ENCODE peak calls at places on chromosomes 5 and 9, in five cellular contexts. H, R, T, Z and P are unnamed samples.

GRCh38 chr9:84953252-84953773 is 283.8 kb downstream of the NTRK2 start:
- DNase-seq in H (peak; percentile 27), R (no peak), T (no peak), Z (no peak), P (no peak)

GRCh38 chr5:81631124-81631523 is 119.8 kb downstream of the SSBP2 start:
- DNase-seq in H (no peak), R (no peak), T (no peak), Z (no peak), P (no peak)

GRCh38 chr9:88458716-88459115 is 70.5 kb downstream of the SPIN1 start:
- DNase-seq in H (no peak), R (peak; percentile 14), T (no peak), Z (no peak), P (no peak)

GRCh38 chr5:179054036-179054785 is 6.0 kb upstream of the ZNF354C start:
- DNase-seq in H (no peak), R (no peak), T (no peak), Z (no peak), P (no peak)

GRCh38 chr5:160434022-160434531 is 12.4 kb downstream of the PTTG1 start:
- DNase-seq in H (peak; percentile 77), R (no peak), T (peak; percentile 87), Z (no peak), P (peak; percentile 98)

GRCh38 chr5:33080287-33080686 is 360.5 kb upstream of the TARS1 start:
- DNase-seq in H (no peak), R (no peak), T (no peak), Z (no peak), P (no peak)

GRCh38 chr5:35158627-35159369 is 71.5 kb downstream of the PRLR start:
- DNase-seq in H (no peak), R (no peak), T (no peak), Z (no peak), P (no peak)

GRCh38 chr5:76710991-76711390 is 4.9 kb upstream of the F2R start:
- DNase-seq in H (no peak), R (no peak), T (no peak), Z (no peak), P (no peak)

GRCh38 chr5:115461506-115462290 is 82.9 kb downstream of the FEM1C start:
- DNase-seq in H (no peak), R (no peak), T (peak; percentile 50), Z (no peak), P (no peak)

GRCh38 chr5:53480474-53481353 is at the start of gene FST:
- DNase-seq in H (peak; percentile 71), R (peak; percentile 33), T (peak; percentile 6), Z (no peak), P (peak; percentile 78)

GRCh38 chr5:168159425-168159824 is 132.0 kb upstream of the WWC1 start:
- DNase-seq in H (peak; percentile 96), R (no peak), T (no peak), Z (no peak), P (peak; percentile 89)

GRCh38 chr5:31496891-31497290 is 35.0 kb downstream of the DROSHA start:
- DNase-seq in H (no peak), R (no peak), T (no peak), Z (no peak), P (no peak)

GRCh38 chr9:107878462-107878861 is 388.9 kb upstream of the KLF4 start:
- DNase-seq in H (no peak), R (no peak), T (no peak), Z (no peak), P (no peak)

GRCh38 chr9:129202613-129203555 is 24.8 kb upstream of the IER5L start:
- DNase-seq in H (peak; percentile 84), R (peak; percentile 42), T (peak; percentile 54), Z (peak; percentile 79), P (peak; percentile 89)

GRCh38 chr9:23551929-23552707 is 273.9 kb downstream of the ELAVL2 start:
- DNase-seq in H (no peak), R (no peak), T (no peak), Z (no peak), P (peak; percentile 36)

GRCh38 chr5:56711191-56711590 is 104.2 kb upstream of the MAP3K1 start:
- DNase-seq in H (no peak), R (no peak), T (no peak), Z (no peak), P (no peak)

GRCh38 chr5:141864371-141865370 is 13.5 kb downstream of the PCDH1 start:
- DNase-seq in H (no peak), R (no peak), T (no peak), Z (no peak), P (no peak)

GRCh38 chr5:150616024-150616470 is 24.4 kb upstream of the SYNPO start:
- DNase-seq in H (peak; percentile 83), R (no peak), T (no peak), Z (no peak), P (no peak)

GRCh38 chr5:146820987-146821386 is 57.6 kb downstream of the PPP2R2B start:
- DNase-seq in H (no peak), R (no peak), T (no peak), Z (no peak), P (no peak)

GRCh38 chr9:4666042-4666699 is at the start of gene SPATA6L:
- DNase-seq in H (peak; percentile 92), R (peak; percentile 79), T (peak; percentile 70), Z (no peak), P (peak; percentile 85)

GRCh38 chr9:84866402-84866801 is 196.9 kb downstream of the NTRK2 start:
- DNase-seq in H (no peak), R (no peak), T (no peak), Z (no peak), P (no peak)

GRCh38 chr5:75656311-75657003 is 45.2 kb downstream of the ANKDD1B start:
- DNase-seq in H (peak; percentile 85), R (peak; percentile 8), T (peak; percentile 63), Z (no peak), P (peak; percentile 78)

GRCh38 chr9:98575379-98576346 is 133.1 kb downstream of the GABBR2 start:
- DNase-seq in H (peak; percentile 22), R (no peak), T (peak; percentile 30), Z (peak; percentile 38), P (no peak)

GRCh38 chr5:129271309-129271708 is 176.8 kb downstream of the ISOC1 start:
- DNase-seq in H (peak; percentile 9), R (no peak), T (peak; percentile 28), Z (no peak), P (peak; percentile 5)

GRCh38 chr5:75571547-75571946 is 39.7 kb upstream of the ANKDD1B start:
- DNase-seq in H (no peak), R (no peak), T (no peak), Z (no peak), P (no peak)

GRCh38 chr9:14251146-14252071 is 62.5 kb downstream of the NFIB start:
- DNase-seq in H (peak; percentile 75), R (peak; percentile 100), T (peak; percentile 92), Z (no peak), P (peak; percentile 72)

GRCh38 chr5:67639311-67639710 is 442.7 kb upstream of the CD180 start:
- DNase-seq in H (peak; percentile 78), R (no peak), T (no peak), Z (no peak), P (peak; percentile 4)

GRCh38 chr5:180071418-180072255 is at the start of gene RNF130:
- DNase-seq in H (peak; percentile 96), R (peak; percentile 91), T (peak; percentile 90), Z (peak; percentile 84), P (peak; percentile 97)

GRCh38 chr9:34546102-34546833 is 23.5 kb upstream of the ENHO start:
- DNase-seq in H (no peak), R (no peak), T (no peak), Z (no peak), P (no peak)

GRCh38 chr5:9955586-9955985 is 294.1 kb downstream of the ATPSCKMT start:
- DNase-seq in H (no peak), R (no peak), T (no peak), Z (no peak), P (no peak)

GRCh38 chr9:11431490-11431889 is 818.7 kb upstream of the PTPRD start:
- DNase-seq in H (no peak), R (no peak), T (no peak), Z (no peak), P (no peak)

GRCh38 chr5:139635606-139636206 is 12.4 kb upstream of the CXXC5 start:
- DNase-seq in H (peak; percentile 92), R (peak; percentile 78), T (peak; percentile 92), Z (no peak), P (peak; percentile 83)

GRCh38 chr9:7762600-7762999 is 37.0 kb downstream of the DMAC1 start:
- DNase-seq in H (no peak), R (no peak), T (no peak), Z (no peak), P (no peak)